ENCODE peak calls at places on chromosomes 6 and 20, in seven cellular contexts. F is COR-L47; Y is NCI-H2029 treated with DMSO at 0.1 percent for 48 hours; B is activated T-helper 9 cell treated with anti-CD3 and anti-CD28 coated beads, Interleukin-2, amount 50 U/mL, for 16 hours; K is fibroblast of lung; L is T-helper 9 cell; T is fibroblast of villous mesenchyme. H is an unnamed sample.

GRCh38 chr20:42441862-42442196 is 747.9 kb downstream of the PTPRT start:
- DNase-seq in F (no peak), Y (no peak), B (no peak), K (no peak), L (no peak), T (no peak), H (no peak)

GRCh38 chr6:24949020-24949569 is 13.3 kb upstream of the RIPOR2 start:
- DNase-seq in F (no peak), Y (no peak), B (no peak), K (no peak), L (no peak), T (no peak), H (peak)

GRCh38 chr6:156848533-156848932 is 71.4 kb downstream of the ARID1B start:
- DNase-seq in F (peak), Y (peak), B (no peak), K (peak), L (no peak), T (peak), H (peak)

GRCh38 chr20:44643596-44644383 is 7.7 kb downstream of the ADA start:
- DNase-seq in F (no peak), Y (no peak), B (no peak), K (peak), L (peak), T (peak), H (peak)

GRCh38 chr6:15770347-15771143 is 107.7 kb upstream of the DTNBP1 start:
- DNase-seq in F (no peak), Y (no peak), B (no peak), K (peak), L (no peak), T (peak), H (peak)

GRCh38 chr6:3409699-3410384 is 47.0 kb downstream of the SLC22A23 start:
- DNase-seq in F (no peak), Y (no peak), B (no peak), K (no peak), L (no peak), T (no peak), H (peak)

GRCh38 chr6:118864330-118865166 is 29.4 kb upstream of the ASF1A start:
- DNase-seq in F (no peak), Y (no peak), B (no peak), K (peak), L (no peak), T (no peak), H (peak)

GRCh38 chr6:47653706-47654105 is 44.7 kb upstream of the ADGRF4 start:
- DNase-seq in F (no peak), Y (peak), B (no peak), K (no peak), L (no peak), T (no peak), H (no peak)

GRCh38 chr6:4071330-4071729 is 7.6 kb downstream of the FAM217A start:
- DNase-seq in F (no peak), Y (no peak), B (no peak), K (no peak), L (no peak), T (no peak), H (no peak)

GRCh38 chr6:39051399-39052122 is 3.0 kb downstream of the GLP1R start:
- DNase-seq in F (no peak), Y (peak), B (no peak), K (peak), L (no peak), T (no peak), H (no peak)

GRCh38 chr20:32189691-32190607 is 17.6 kb downstream of the PLAGL2 start:
- DNase-seq in F (peak), Y (no peak), B (no peak), K (peak), L (peak), T (no peak), H (no peak)

GRCh38 chr20:62064788-62065668 is 653 bp downstream of the TAF4 start:
- DNase-seq in F (no peak), Y (no peak), B (no peak), K (no peak), L (no peak), T (no peak), H (no peak)

GRCh38 chr20:45098096-45098773 is 2.7 kb downstream of the KCNS1 start:
- DNase-seq in F (no peak), Y (no peak), B (no peak), K (peak), L (no peak), T (peak), H (no peak)

GRCh38 chr6:139337830-139338229 is 36.6 kb downstream of the CITED2 start:
- DNase-seq in F (no peak), Y (no peak), B (no peak), K (no peak), L (no peak), T (no peak), H (peak)

GRCh38 chr6:113998811-113999210 is 27.9 kb upstream of the HDAC2 start:
- DNase-seq in F (no peak), Y (no peak), B (no peak), K (no peak), L (no peak), T (no peak), H (no peak)

GRCh38 chr6:130129781-130130246 is 92.9 kb downstream of the SAMD3 start:
- DNase-seq in F (no peak), Y (no peak), B (no peak), K (peak), L (no peak), T (no peak), H (no peak)

GRCh38 chr6:138430361-138431145 is 26.5 kb downstream of the HEBP2 start:
- DNase-seq in F (no peak), Y (no peak), B (no peak), K (no peak), L (no peak), T (no peak), H (no peak)

GRCh38 chr6:6890400-6890858 is 217.3 kb upstream of the RREB1 start:
- DNase-seq in F (no peak), Y (no peak), B (no peak), K (no peak), L (no peak), T (no peak), H (peak)

GRCh38 chr20:58706150-58706892 is 13.7 kb downstream of the NPEPL1 start:
- DNase-seq in F (no peak), Y (no peak), B (no peak), K (no peak), L (no peak), T (no peak), H (no peak)

GRCh38 chr6:163404825-163405265 is 9.7 kb upstream of the QKI start:
- DNase-seq in F (no peak), Y (no peak), B (no peak), K (no peak), L (no peak), T (peak), H (peak)

GRCh38 chr6:43310624-43311023 is 2.0 kb upstream of the CRIP3 start:
- DNase-seq in F (no peak), Y (no peak), B (no peak), K (no peak), L (no peak), T (no peak), H (peak)

GRCh38 chr6:151070666-151071065 is 169.1 kb upstream of the AKAP12 start:
- DNase-seq in F (no peak), Y (no peak), B (no peak), K (peak), L (no peak), T (peak), H (no peak)

GRCh38 chr6:16238658-16239089 is 287 bp downstream of the GMPR start:
- DNase-seq in F (no peak), Y (no peak), B (no peak), K (no peak), L (peak), T (no peak), H (no peak)

GRCh38 chr20:6160736-6161135 is 37.9 kb upstream of the FERMT1 start:
- DNase-seq in F (no peak), Y (no peak), B (no peak), K (no peak), L (no peak), T (no peak), H (no peak)

GRCh38 chr6:31513456-31514165 is 15.2 kb upstream of the MCCD1 start:
- DNase-seq in F (no peak), Y (no peak), B (no peak), K (peak), L (no peak), T (no peak), H (no peak)

GRCh38 chr6:40733290-40733689 is 146.1 kb upstream of the LRFN2 start:
- DNase-seq in F (no peak), Y (no peak), B (no peak), K (peak), L (no peak), T (peak), H (no peak)

GRCh38 chr20:56924976-56925695 is 296.0 kb downstream of the TFAP2C start:
- DNase-seq in F (no peak), Y (no peak), B (no peak), K (no peak), L (no peak), T (no peak), H (no peak)

GRCh38 chr6:134328138-134328537 is 10.2 kb upstream of the SGK1 start:
- DNase-seq in F (no peak), Y (no peak), B (no peak), K (no peak), L (no peak), T (no peak), H (no peak)

GRCh38 chr6:137313928-137314855 is 95.0 kb upstream of the IFNGR1 start:
- DNase-seq in F (peak), Y (peak), B (peak), K (peak), L (peak), T (peak), H (peak)

GRCh38 chr6:130713144-130713543 is 114.1 kb upstream of the SMLR1 start:
- DNase-seq in F (no peak), Y (no peak), B (no peak), K (no peak), L (no peak), T (no peak), H (no peak)

GRCh38 chr6:157407637-157408036 is 26.6 kb downstream of the ZDHHC14 start:
- DNase-seq in F (no peak), Y (no peak), B (no peak), K (no peak), L (no peak), T (no peak), H (no peak)

GRCh38 chr20:6007094-6007528 is 46.7 kb downstream of the LRRN4 start:
- DNase-seq in F (no peak), Y (no peak), B (no peak), K (no peak), L (no peak), T (peak), H (no peak)

GRCh38 chr20:36373089-36373488 is 67.0 kb downstream of the DLGAP4 start:
- DNase-seq in F (no peak), Y (no peak), B (no peak), K (no peak), L (no peak), T (no peak), H (no peak)

H was measured in MV-4-11.